ENCODE peak calls at places on chromosomes 4 and X, in seven cellular contexts. One of them, this sample, is unnamed.
A peak's percentile ranks its signal among the peaks of the same experiment; 100 is the strongest.

GRCh38 chr4:18247189-18247588 is 225.6 kb upstream of the LCORL start:
- DNase-seq in transverse colon: no peak
- DNase-seq in stomach: no peak
- DNase-seq in right lobe of liver: no peak
- DNase-seq in prostate gland: no peak
- DNase-seq in ovary: no peak
- DNase-seq in suprapubic skin: no peak
- DNase-seq in this sample: no peak

GRCh38 chrX:137988470-137988869 is 422.5 kb downstream of the ZIC3 start:
- DNase-seq in transverse colon: no peak
- DNase-seq in stomach: no peak
- DNase-seq in right lobe of liver: no peak
- DNase-seq in prostate gland: no peak
- DNase-seq in ovary: no peak
- DNase-seq in suprapubic skin: no peak
- DNase-seq in this sample: no peak

GRCh38 chr4:4390521-4391240 is 3.8 kb downstream of the NSG1 start:
- DNase-seq in transverse colon: no peak
- DNase-seq in stomach: no peak
- DNase-seq in right lobe of liver: no peak
- DNase-seq in prostate gland: no peak
- DNase-seq in ovary: no peak
- DNase-seq in suprapubic skin: no peak
- DNase-seq in this sample: no peak

GRCh38 chr4:166670341-166670740 is 564.0 kb downstream of the SPOCK3 start:
- DNase-seq in transverse colon: no peak
- DNase-seq in stomach: no peak
- DNase-seq in right lobe of liver: no peak
- DNase-seq in prostate gland: no peak
- DNase-seq in ovary: no peak
- DNase-seq in suprapubic skin: no peak
- DNase-seq in this sample: no peak

GRCh38 chrX:20414781-20415445 is 148.2 kb upstream of the RPS6KA3 start:
- DNase-seq in transverse colon: no peak
- DNase-seq in stomach: no peak
- DNase-seq in right lobe of liver: no peak
- DNase-seq in prostate gland: no peak
- DNase-seq in ovary: no peak
- DNase-seq in suprapubic skin: no peak
- DNase-seq in this sample: no peak

GRCh38 chrX:2498781-2499302 is 1.9 kb downstream of the DHRSX start:
- DNase-seq in transverse colon: peak; percentile 46
- DNase-seq in stomach: peak; percentile 8
- DNase-seq in right lobe of liver: no peak
- DNase-seq in prostate gland: peak; percentile 37
- DNase-seq in ovary: no peak
- DNase-seq in suprapubic skin: no peak
- DNase-seq in this sample: no peak

GRCh38 chr4:3529363-3529762 is 2.9 kb downstream of the LRPAP1 start:
- DNase-seq in transverse colon: no peak
- DNase-seq in stomach: no peak
- DNase-seq in right lobe of liver: peak; percentile 41
- DNase-seq in prostate gland: no peak
- DNase-seq in ovary: no peak
- DNase-seq in suprapubic skin: no peak
- DNase-seq in this sample: no peak

GRCh38 chr4:8090312-8090711 is 68.3 kb downstream of the ABLIM2 start:
- DNase-seq in transverse colon: peak; percentile 85
- DNase-seq in stomach: no peak
- DNase-seq in right lobe of liver: no peak
- DNase-seq in prostate gland: peak; percentile 33
- DNase-seq in ovary: no peak
- DNase-seq in suprapubic skin: no peak
- DNase-seq in this sample: no peak

GRCh38 chr4:87363552-87363951 is 27.4 kb downstream of the HSD17B11 start:
- DNase-seq in transverse colon: no peak
- DNase-seq in stomach: no peak
- DNase-seq in right lobe of liver: no peak
- DNase-seq in prostate gland: no peak
- DNase-seq in ovary: no peak
- DNase-seq in suprapubic skin: no peak
- DNase-seq in this sample: no peak

GRCh38 chrX:40733691-40734090 is 1.7 kb downstream of the MED14 start:
- DNase-seq in transverse colon: no peak
- DNase-seq in stomach: no peak
- DNase-seq in right lobe of liver: no peak
- DNase-seq in prostate gland: no peak
- DNase-seq in ovary: no peak
- DNase-seq in suprapubic skin: no peak
- DNase-seq in this sample: no peak

GRCh38 chrX:142238536-142238935 is 33.4 kb upstream of the MAGEC2 start:
- DNase-seq in transverse colon: no peak
- DNase-seq in stomach: no peak
- DNase-seq in right lobe of liver: no peak
- DNase-seq in prostate gland: no peak
- DNase-seq in ovary: no peak
- DNase-seq in suprapubic skin: no peak
- DNase-seq in this sample: no peak

GRCh38 chrX:154731881-154732280 is 19.0 kb downstream of the GAB3 start:
- DNase-seq in transverse colon: no peak
- DNase-seq in stomach: no peak
- DNase-seq in right lobe of liver: no peak
- DNase-seq in prostate gland: no peak
- DNase-seq in ovary: no peak
- DNase-seq in suprapubic skin: no peak
- DNase-seq in this sample: no peak

GRCh38 chr4:128135391-128135790 is 74.3 kb downstream of the LARP1B start:
- DNase-seq in transverse colon: no peak
- DNase-seq in stomach: no peak
- DNase-seq in right lobe of liver: no peak
- DNase-seq in prostate gland: no peak
- DNase-seq in ovary: no peak
- DNase-seq in suprapubic skin: no peak
- DNase-seq in this sample: no peak

GRCh38 chr4:172619218-172619617 is 549.4 kb upstream of the GALNT7 start:
- DNase-seq in transverse colon: no peak
- DNase-seq in stomach: no peak
- DNase-seq in right lobe of liver: no peak
- DNase-seq in prostate gland: no peak
- DNase-seq in ovary: no peak
- DNase-seq in suprapubic skin: no peak
- DNase-seq in this sample: no peak

GRCh38 chrX:53550756-53551463 is 116.7 kb upstream of the HSD17B10 start:
- DNase-seq in transverse colon: no peak
- DNase-seq in stomach: no peak
- DNase-seq in right lobe of liver: no peak
- DNase-seq in prostate gland: no peak
- DNase-seq in ovary: no peak
- DNase-seq in suprapubic skin: no peak
- DNase-seq in this sample: no peak

GRCh38 chr4:154024097-154024496 is 235.2 kb upstream of the SFRP2 start:
- DNase-seq in transverse colon: no peak
- DNase-seq in stomach: no peak
- DNase-seq in right lobe of liver: no peak
- DNase-seq in prostate gland: no peak
- DNase-seq in ovary: no peak
- DNase-seq in suprapubic skin: no peak
- DNase-seq in this sample: no peak

GRCh38 chr4:76744253-76744921 is 153.6 kb downstream of the SOWAHB start:
- DNase-seq in transverse colon: no peak
- DNase-seq in stomach: no peak
- DNase-seq in right lobe of liver: no peak
- DNase-seq in prostate gland: no peak
- DNase-seq in ovary: no peak
- DNase-seq in suprapubic skin: no peak
- DNase-seq in this sample: no peak

GRCh38 chrX:121191779-121192178 is 144.4 kb downstream of the GLUD2 start:
- DNase-seq in transverse colon: no peak
- DNase-seq in stomach: no peak
- DNase-seq in right lobe of liver: no peak
- DNase-seq in prostate gland: no peak
- DNase-seq in ovary: no peak
- DNase-seq in suprapubic skin: no peak
- DNase-seq in this sample: no peak

GRCh38 chrX:97756879-97757278 is 873.2 kb downstream of the RPA4 start:
- DNase-seq in transverse colon: no peak
- DNase-seq in stomach: no peak
- DNase-seq in right lobe of liver: no peak
- DNase-seq in prostate gland: no peak
- DNase-seq in ovary: no peak
- DNase-seq in suprapubic skin: no peak
- DNase-seq in this sample: no peak

GRCh38 chr4:184536070-184536880 is 61.9 kb upstream of the IRF2 start:
- DNase-seq in transverse colon: peak; percentile 29
- DNase-seq in stomach: no peak
- DNase-seq in right lobe of liver: no peak
- DNase-seq in prostate gland: peak; percentile 26
- DNase-seq in ovary: no peak
- DNase-seq in suprapubic skin: no peak
- DNase-seq in this sample: no peak

GRCh38 chrX:11423362-11423818 is 130.2 kb downstream of the AMELX start:
- DNase-seq in transverse colon: peak; percentile 35
- DNase-seq in stomach: peak; percentile 29
- DNase-seq in right lobe of liver: no peak
- DNase-seq in prostate gland: no peak
- DNase-seq in ovary: no peak
- DNase-seq in suprapubic skin: no peak
- DNase-seq in this sample: no peak

GRCh38 chr4:13432453-13432852 is 51.7 kb downstream of the RAB28 start:
- DNase-seq in transverse colon: no peak
- DNase-seq in stomach: no peak
- DNase-seq in right lobe of liver: no peak
- DNase-seq in prostate gland: no peak
- DNase-seq in ovary: no peak
- DNase-seq in suprapubic skin: no peak
- DNase-seq in this sample: no peak

GRCh38 chrX:108415891-108416290 is 22.3 kb downstream of the COL4A6 start:
- DNase-seq in transverse colon: no peak
- DNase-seq in stomach: no peak
- DNase-seq in right lobe of liver: no peak
- DNase-seq in prostate gland: no peak
- DNase-seq in ovary: no peak
- DNase-seq in suprapubic skin: no peak
- DNase-seq in this sample: no peak

DNA sequence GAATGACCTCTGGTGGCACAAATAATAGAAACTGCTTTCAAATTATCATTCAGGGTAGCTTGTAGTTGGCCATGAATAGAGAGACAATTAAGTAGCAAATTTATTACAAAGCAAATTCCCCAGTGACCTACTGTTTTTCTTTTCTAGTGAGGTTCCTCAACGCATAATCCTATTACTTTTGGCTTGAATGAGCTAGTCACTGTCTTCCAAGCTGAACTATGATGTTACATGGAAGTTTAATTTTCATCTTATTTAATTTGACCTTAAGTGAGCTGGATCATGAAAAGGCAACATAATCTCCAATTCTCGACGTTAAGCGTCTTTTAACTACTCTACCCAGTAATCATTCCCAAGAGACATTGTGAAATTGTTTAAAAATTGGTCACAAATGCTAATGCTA is 347.4 kb upstream of the MAGEB2 start:
- DNase-seq in transverse colon: no peak
- DNase-seq in stomach: no peak
- DNase-seq in right lobe of liver: no peak
- DNase-seq in prostate gland: no peak
- DNase-seq in ovary: no peak
- DNase-seq in suprapubic skin: no peak
- DNase-seq in this sample: no peak
- TF ChIP-seq POLR2A in transverse colon: no peak
- TF ChIP-seq POLR2A in stomach: no peak
- TF ChIP-seq POLR2A in right lobe of liver: no peak
- TF ChIP-seq POLR2A in prostate gland: no peak
- TF ChIP-seq POLR2A in ovary: no peak
- TF ChIP-seq POLR2A in suprapubic skin: no peak
- TF ChIP-seq POLR2A in this sample: no peak

DNA sequence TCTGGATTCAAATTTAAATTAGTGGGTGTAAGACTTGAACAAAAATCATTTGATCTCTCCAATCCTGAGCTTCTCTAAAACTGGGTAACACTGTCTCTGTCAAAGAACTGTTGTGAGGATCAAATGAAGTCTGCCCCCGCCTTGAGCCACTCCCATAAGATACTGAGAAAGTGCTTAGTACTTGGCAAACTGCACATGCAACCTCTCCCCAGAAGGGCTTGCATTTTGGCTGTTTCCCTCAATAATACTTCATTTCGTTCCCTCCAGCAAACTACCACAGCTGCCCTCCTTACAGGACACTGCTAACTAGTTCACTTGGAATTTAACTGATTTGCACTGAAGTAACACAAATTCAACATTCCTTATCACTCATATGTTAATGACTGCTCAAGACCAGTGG is 79.8 kb downstream of the APBB2 start:
- DNase-seq in transverse colon: no peak
- DNase-seq in stomach: no peak
- DNase-seq in right lobe of liver: no peak
- DNase-seq in prostate gland: no peak
- DNase-seq in ovary: no peak
- DNase-seq in suprapubic skin: no peak
- DNase-seq in this sample: no peak
- H3K4me1 ChIP-seq in transverse colon: peaks cover 53% of the 10 kb centered on the region
- H3K4me1 ChIP-seq in stomach: peaks cover 75% of the 10 kb centered on the region
- H3K4me1 ChIP-seq in right lobe of liver: peaks cover 16% of the 10 kb centered on the region
- H3K4me1 ChIP-seq in prostate gland: peaks cover 1% of the 10 kb centered on the region
- H3K4me1 ChIP-seq in ovary: peaks cover 14% of the 10 kb centered on the region
- H3K4me1 ChIP-seq in suprapubic skin: peaks cover 45% of the 10 kb centered on the region
- H3K4me1 ChIP-seq in this sample: peaks cover 45% of the 10 kb centered on the region

DNA sequence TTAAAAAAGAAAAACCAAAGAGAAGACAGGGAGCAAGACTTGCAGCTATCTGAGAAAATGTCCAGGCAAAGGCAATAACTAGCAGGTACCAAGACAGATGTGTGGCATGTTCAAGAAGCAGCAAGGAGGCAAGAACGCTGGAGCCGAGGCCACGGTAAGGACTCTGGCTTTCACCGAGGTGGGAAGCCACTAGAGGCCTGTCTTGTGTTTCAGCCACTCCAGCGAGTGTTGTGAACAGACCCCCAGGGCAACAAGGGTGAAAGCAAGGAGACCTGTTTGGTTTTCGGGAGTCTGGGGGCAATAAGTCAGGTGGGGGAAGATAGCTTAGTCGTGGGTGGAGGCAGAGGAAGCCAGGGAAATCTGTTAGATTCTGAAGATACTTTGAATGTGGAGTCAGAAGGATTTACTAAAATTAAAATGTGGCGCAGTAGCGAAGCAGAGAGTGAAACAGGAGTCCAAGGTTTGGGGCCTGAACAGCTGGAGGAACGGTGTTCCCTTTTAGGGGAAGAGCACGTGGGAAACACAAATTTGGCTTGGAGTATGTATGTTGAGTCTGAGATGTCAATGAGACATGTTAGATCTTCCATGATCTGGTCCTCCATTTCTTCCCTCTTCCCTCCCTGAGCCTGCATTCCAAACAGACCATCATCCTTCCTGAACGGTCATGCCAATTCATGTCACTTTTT is 3.1 kb downstream of the WDR1 start:
- DNase-seq in transverse colon: no peak
- DNase-seq in stomach: no peak
- DNase-seq in right lobe of liver: no peak
- DNase-seq in prostate gland: no peak
- DNase-seq in ovary: no peak
- DNase-seq in suprapubic skin: no peak
- DNase-seq in this sample: no peak
- TF ChIP-seq POLR2A in transverse colon: no peak
- TF ChIP-seq POLR2A in stomach: no peak
- TF ChIP-seq POLR2A in right lobe of liver: no peak
- TF ChIP-seq POLR2A in prostate gland: no peak
- TF ChIP-seq POLR2A in ovary: no peak
- TF ChIP-seq POLR2A in suprapubic skin: no peak
- TF ChIP-seq POLR2A in this sample: no peak

GRCh38 chr4:151689211-151689991 is 71.4 kb downstream of the GATB start:
- DNase-seq in transverse colon: no peak
- DNase-seq in stomach: no peak
- DNase-seq in right lobe of liver: no peak
- DNase-seq in prostate gland: no peak
- DNase-seq in ovary: no peak
- DNase-seq in suprapubic skin: no peak
- DNase-seq in this sample: no peak
- H3K4me1 ChIP-seq in transverse colon: peaks cover 25% of the 10 kb centered on the region
- H3K4me1 ChIP-seq in stomach: peaks cover 63% of the 10 kb centered on the region
- H3K4me1 ChIP-seq in right lobe of liver: no peaks in the 10 kb centered on the region
- H3K4me1 ChIP-seq in prostate gland: peaks cover 19% of the 10 kb centered on the region
- H3K4me1 ChIP-seq in ovary: peaks cover 2% of the 10 kb centered on the region
- H3K4me1 ChIP-seq in suprapubic skin: peaks cover 68% of the 10 kb centered on the region
- H3K4me1 ChIP-seq in this sample: no peaks in the 10 kb centered on the region

This sample was measured in body of pancreas.